ENCODE peak calls at places on chromosomes 6 and 20, in four cellular contexts. D, G, X and S are unnamed samples. For H3K27me3, the result is how much of the 10 kb centered on the place peaks cover.

GRCh38 chr20:48656661-48657211 is 171.1 kb downstream of the PREX1 start:
- DNase-seq in X (no peak), G (no peak), D (peak), S (no peak)

GRCh38 chr6:124535746-124536145 is 426.5 kb upstream of the RNF217 start:
- DNase-seq in G (no peak), D (no peak), X (no peak), S (no peak)

GRCh38 chr6:164856138-164856537 is 453.3 kb downstream of the C6orf118 start:
- DNase-seq in D (no peak), X (no peak), G (no peak), S (no peak)

GRCh38 chr20:10611357-10611756 is 62.4 kb downstream of the JAG1 start:
- DNase-seq in D (peak), G (no peak), X (no peak), S (no peak)

GRCh38 chr6:47908271-47908670 is 126.4 kb downstream of the OPN5 start:
- DNase-seq in D (no peak), X (no peak), G (no peak), S (no peak)

GRCh38 chr6:89411019-89411268 is 1.1 kb downstream of the RRAGD start:
- DNase-seq in G (peak), D (peak), X (no peak), S (no peak)

GRCh38 chr6:43509984-43510826 is at the start of gene LRRC73:
- DNase-seq in G (peak), D (peak), X (peak), S (peak)

GRCh38 chr6:146578054-146578453 is 20.7 kb upstream of the ADGB start:
- DNase-seq in D (peak), G (no peak), X (no peak), S (no peak)

GRCh38 chr6:132161283-132161682 is 210.1 kb upstream of the CCN2 start:
- DNase-seq in X (no peak), G (no peak), D (peak), S (no peak)

GRCh38 chr20:44460795-44461141 is 14.9 kb upstream of the TTPAL start:
- DNase-seq in G (no peak), X (no peak), D (peak), S (no peak)

GRCh38 chr20:57653910-57654309 is 33.7 kb upstream of the ZBP1 start:
- DNase-seq in D (no peak), X (no peak), G (peak), S (peak)

GRCh38 chr20:46651091-46651962 is at the start of gene SLC13A3:
- DNase-seq in X (no peak), D (peak), G (no peak), S (no peak)

GRCh38 chr6:55437141-55437540 is 109.9 kb downstream of the GFRAL start:
- DNase-seq in X (no peak), D (no peak), G (no peak), S (no peak)

GRCh38 chr6:55438217-55438616 is 110.9 kb downstream of the GFRAL start:
- DNase-seq in D (no peak), X (no peak), G (no peak), S (no peak)

GRCh38 chr6:55433446-55434130 is 106.3 kb downstream of the GFRAL start:
- DNase-seq in G (no peak), X (no peak), D (peak), S (no peak)
- H3K27me3 ChIP-seq in G (under half), X (under half), D (under half), S (under half)

GRCh38 chr6:1045239-1045638 is 266.7 kb upstream of the FOXQ1 start:
- DNase-seq in G (no peak), X (no peak), D (no peak), S (no peak)

GRCh38 chr6:1047926-1048595 is 263.8 kb upstream of the FOXQ1 start:
- DNase-seq in G (no peak), D (no peak), X (no peak), S (no peak)

GRCh38 chr6:1043458-1043836 is 268.5 kb upstream of the FOXQ1 start:
- DNase-seq in X (no peak), D (peak), G (no peak), S (no peak)

GRCh38 chr6:1042583-1043457 is 269.1 kb upstream of the FOXQ1 start:
- DNase-seq in D (no peak), X (no peak), G (no peak), S (no peak)

DNA sequence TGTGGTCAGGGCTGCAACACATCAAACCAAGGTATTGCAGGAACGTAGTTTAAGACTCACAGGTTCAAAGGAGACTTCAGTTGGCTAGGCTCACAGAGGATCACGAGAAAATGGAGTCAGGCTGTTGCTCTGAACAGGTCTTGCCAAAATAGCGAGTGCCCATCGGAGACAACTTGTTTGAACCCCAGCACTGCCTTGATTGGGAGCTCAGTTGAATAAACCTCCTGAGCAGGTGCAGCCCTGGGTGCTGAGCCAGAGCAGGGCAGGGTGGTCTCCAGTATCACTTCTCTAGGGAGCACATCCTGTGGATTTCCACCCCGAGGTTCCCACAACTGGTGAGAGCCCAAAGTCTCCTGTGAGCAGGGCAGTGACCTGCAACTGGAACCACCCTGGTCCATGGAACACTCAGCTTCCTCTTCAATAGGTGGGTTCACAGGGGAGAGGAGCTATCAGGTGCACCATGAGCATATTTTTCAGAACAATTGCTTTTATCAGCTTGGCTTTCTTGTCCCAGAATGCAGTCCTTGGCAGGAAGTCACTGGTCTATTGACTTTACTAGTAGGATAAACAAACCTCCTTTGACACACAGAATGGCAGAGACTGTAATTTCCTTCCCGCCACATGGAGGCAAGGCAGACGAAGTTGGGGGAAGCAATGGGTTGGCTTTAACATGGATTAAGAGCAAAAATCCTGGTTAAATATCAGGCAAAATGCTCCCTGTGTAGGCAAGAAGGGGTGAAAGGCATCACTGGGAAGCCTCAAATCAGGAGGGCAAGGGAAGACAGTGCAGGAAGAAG is 267.7 kb upstream of the FOXQ1 start:
- DNase-seq in D (no peak), G (no peak), X (no peak), S (no peak)
- H3K27me3 ChIP-seq in D (half or more), G (under half), X (under half), S (under half)

DNA sequence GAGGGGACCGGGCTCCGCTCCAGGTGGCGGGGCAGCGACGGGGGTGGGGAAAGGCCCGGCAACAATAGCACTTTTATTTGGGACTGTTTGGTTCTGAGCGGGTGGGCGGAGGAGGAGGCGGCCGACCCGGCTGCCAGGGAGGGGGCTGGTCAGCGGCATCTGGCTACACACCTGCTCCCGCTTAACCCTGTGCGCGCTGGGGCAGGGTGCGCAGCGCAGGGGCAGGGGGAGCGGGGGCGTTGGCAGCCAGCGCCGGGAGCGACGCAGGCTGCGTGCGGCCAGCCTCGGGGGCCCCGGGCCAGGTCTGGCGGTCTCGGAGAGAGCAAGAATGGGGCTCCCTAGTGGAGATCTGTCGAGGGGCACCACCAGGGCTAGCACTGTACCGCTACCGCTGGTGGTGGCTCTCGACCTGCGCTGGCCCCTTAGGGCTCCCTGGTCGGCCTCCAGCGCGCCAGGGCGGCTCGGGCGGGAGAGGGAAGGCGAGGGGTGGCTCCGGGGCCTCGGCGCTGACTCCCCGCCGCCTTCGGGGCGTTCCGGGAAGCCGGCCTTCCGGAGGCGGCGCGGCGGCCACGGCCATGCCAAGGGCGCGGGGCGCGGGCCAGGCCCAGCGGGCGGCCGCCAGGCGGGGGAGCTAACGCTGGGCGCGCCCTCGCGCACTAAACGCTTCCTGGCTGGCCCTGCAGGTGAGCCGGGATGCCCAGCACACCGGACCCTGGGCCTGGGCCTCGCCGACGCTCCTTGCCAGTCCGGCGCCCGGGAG is 92.4 kb downstream of the NCR2 start:
- DNase-seq in G (peak), X (peak), D (peak), S (no peak)
- H3K27me3 ChIP-seq in G (under half), X (under half), D (under half), S (under half)

DNA sequence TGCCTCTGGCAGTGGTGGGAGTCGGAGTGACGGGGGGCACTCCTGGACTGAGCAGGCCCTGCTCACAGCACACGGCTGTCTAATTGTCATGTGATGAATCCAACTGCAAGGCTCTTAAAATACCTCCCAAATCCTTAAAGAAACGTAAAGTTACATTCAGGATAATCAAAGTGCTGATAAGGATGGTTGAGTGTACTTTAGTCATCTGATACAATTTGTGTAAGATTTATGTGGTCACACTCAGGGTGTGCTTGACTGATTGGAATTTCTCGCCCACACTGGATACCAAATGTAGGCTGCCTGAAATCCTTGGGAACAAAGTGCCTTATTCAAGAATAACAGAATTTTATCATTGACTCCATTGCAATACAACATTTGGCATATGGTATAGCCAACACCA is 238.7 kb downstream of the CDH4 start:
- DNase-seq in D (no peak), G (no peak), X (no peak), S (no peak)
- H3K27me3 ChIP-seq in D (under half), G (under half), X (under half), S (under half)

GRCh38 chr20:23583526-23583925 is 15.2 kb upstream of the CST9L start:
- DNase-seq in D (no peak), X (no peak), G (no peak), S (no peak)
- H3K27me3 ChIP-seq in D (under half), X (under half), G (under half), S (under half)

DNA sequence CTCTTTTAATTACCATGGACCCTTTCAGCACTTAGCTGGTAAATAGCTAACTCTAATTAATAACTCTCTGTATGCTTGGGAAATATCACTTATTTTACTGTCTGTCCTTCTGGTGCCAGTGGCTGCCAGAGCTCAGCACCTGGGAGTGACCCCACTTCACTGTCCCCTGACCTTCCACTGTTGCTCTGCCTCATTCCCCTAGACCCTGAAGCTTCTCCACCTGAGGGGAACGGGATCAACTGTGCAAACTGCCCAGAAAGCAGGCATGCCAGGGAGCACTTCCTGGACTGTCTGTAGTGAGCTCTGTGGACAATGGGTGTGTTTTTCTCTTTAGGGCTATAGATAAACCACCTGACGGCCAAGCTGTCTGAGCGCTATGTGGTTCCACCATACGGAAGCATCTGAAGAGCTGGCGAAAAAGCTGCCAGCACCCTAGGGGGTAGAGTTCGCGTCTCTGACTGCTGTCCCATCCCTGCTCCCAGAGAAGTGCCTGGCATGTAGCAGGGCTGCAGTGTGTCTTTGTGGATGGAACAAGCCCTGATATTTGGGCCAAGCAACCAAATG is 106.3 kb upstream of the FOXA2 start:
- DNase-seq in X (no peak), D (no peak), G (no peak), S (no peak)
- H3K27me3 ChIP-seq in X (under half), D (under half), G (under half), S (under half)

GRCh38 chr6:373031-373430 is 18.5 kb upstream of the IRF4 start:
- DNase-seq in G (no peak), D (no peak), X (no peak), S (no peak)
- H3K27me3 ChIP-seq in G (under half), D (under half), X (under half), S (under half)

DNA sequence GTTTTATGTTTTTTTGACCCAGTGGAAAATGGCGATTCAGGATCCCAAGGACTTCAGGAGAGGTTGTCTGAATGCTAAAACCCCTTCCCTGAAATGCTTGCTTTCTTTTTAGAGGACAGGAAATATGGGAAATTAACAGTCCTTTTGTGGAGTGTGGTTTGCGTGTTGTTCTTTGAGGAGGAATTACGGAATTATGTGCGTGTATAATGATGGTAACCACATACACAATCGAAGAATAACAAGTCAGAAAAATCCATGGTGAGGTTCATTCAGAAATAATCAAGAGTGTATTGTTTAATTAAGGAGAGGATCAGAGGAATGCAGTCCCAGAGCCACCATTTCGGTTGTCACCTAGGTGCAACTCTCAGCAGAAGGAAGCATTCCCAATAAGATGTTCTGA is 73.2 kb downstream of the PHACTR3 start:
- DNase-seq in G (no peak), X (no peak), D (no peak), S (no peak)
- H3K27me3 ChIP-seq in G (under half), X (under half), D (under half), S (under half)

GRCh38 chr20:63915471-63915870 is 20.5 kb downstream of the DNAJC5 start:
- DNase-seq in X (no peak), D (no peak), G (no peak), S (no peak)

GRCh38 chr20:63913768-63914167 is 18.8 kb downstream of the DNAJC5 start:
- DNase-seq in X (no peak), G (no peak), D (no peak), S (no peak)

GRCh38 chr20:63908008-63908682 is 13.2 kb downstream of the DNAJC5 start:
- DNase-seq in D (no peak), G (peak), X (no peak), S (no peak)

DNA sequence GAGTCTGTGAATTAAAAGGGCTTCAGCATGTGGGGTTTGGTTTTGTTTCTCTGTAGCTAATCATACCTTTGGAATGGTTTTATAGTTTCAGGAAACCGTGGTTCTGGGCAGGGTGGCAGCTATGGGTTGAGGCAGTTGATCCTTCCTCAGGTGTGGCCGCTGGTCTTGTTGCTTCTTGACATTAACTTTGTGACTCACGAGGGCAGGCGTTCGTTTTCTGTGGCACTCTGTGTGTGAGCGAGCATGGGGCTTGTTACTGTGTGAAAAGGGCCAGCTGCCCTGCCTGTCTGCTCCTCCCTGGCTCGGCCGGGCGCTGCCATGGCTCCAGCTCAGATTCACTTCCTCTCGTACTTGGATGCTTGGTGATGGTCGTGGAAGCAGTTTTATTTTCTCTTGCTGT is 16.2 kb downstream of the DNAJC5 start:
- DNase-seq in D (peak), G (peak), X (no peak), S (no peak)
- H3K27me3 ChIP-seq in D (under half), G (under half), X (under half), S (under half)

DNA sequence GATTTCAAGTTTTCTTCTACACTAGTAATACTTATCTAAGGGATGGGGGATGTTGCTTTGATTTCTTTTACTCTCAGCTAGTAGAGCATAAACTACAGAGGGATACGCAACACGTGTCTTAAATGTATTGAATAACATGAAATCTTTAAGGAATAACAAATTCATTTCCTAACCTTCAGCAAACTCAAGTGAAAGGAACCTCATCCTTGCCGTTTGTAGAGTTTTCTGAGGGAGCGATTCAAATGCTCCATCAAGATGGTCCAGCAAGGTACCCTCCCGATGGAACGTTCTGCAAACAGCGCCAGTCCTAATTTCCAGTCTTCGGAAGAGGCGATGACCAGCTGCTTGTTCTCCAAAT is 95.4 kb upstream of the RIN2 start:
- DNase-seq in D (no peak), X (no peak), G (no peak), S (no peak)
- H3K27me3 ChIP-seq in D (under half), X (under half), G (under half), S (under half)